ENCODE peak calls at places on chromosomes 7 and 10, in five cellular contexts. One of them, this sample, is unnamed.

GRCh38 chr10:35626971-35627507 is 15.1 kb downstream of the FZD8 start:
- DNase-seq in choroid plexus epithelial cell: peak; percentile 24
- DNase-seq in esophagus squamous epithelium: no peak
- DNase-seq in bronchial epithelial cell: peak; percentile 59
- DNase-seq in right lobe of liver: no peak
- DNase-seq in this sample: no peak

GRCh38 chr7:80764132-80764531 is 125.7 kb downstream of the CD36 start:
- DNase-seq in choroid plexus epithelial cell: no peak
- DNase-seq in esophagus squamous epithelium: no peak
- DNase-seq in bronchial epithelial cell: no peak
- DNase-seq in right lobe of liver: no peak
- DNase-seq in this sample: no peak

GRCh38 chr10:12509016-12509793 is 159.9 kb downstream of the CAMK1D start:
- DNase-seq in choroid plexus epithelial cell: no peak
- DNase-seq in esophagus squamous epithelium: no peak
- DNase-seq in bronchial epithelial cell: peak; percentile 5
- DNase-seq in right lobe of liver: no peak
- DNase-seq in this sample: no peak

GRCh38 chr10:57094965-57095364 is 733.9 kb upstream of the ZWINT start:
- DNase-seq in choroid plexus epithelial cell: no peak
- DNase-seq in esophagus squamous epithelium: no peak
- DNase-seq in bronchial epithelial cell: no peak
- DNase-seq in right lobe of liver: no peak
- DNase-seq in this sample: no peak

GRCh38 chr10:79112898-79113431 is 44.2 kb downstream of the ZMIZ1 start:
- DNase-seq in choroid plexus epithelial cell: peak; percentile 63
- DNase-seq in esophagus squamous epithelium: no peak
- DNase-seq in bronchial epithelial cell: peak; percentile 91
- DNase-seq in right lobe of liver: no peak
- DNase-seq in this sample: no peak

GRCh38 chr10:37234692-37235091 is 109.3 kb downstream of the ANKRD30A start:
- DNase-seq in choroid plexus epithelial cell: no peak
- DNase-seq in esophagus squamous epithelium: no peak
- DNase-seq in bronchial epithelial cell: no peak
- DNase-seq in right lobe of liver: no peak
- DNase-seq in this sample: no peak

GRCh38 chr10:85734791-85735190 is 631.8 kb downstream of the GRID1 start:
- DNase-seq in choroid plexus epithelial cell: no peak
- DNase-seq in esophagus squamous epithelium: no peak
- DNase-seq in bronchial epithelial cell: no peak
- DNase-seq in right lobe of liver: no peak
- DNase-seq in this sample: no peak

GRCh38 chr10:80090120-80090519 is 11.7 kb downstream of the TMEM254 start:
- DNase-seq in choroid plexus epithelial cell: no peak
- DNase-seq in esophagus squamous epithelium: no peak
- DNase-seq in bronchial epithelial cell: no peak
- DNase-seq in right lobe of liver: no peak
- DNase-seq in this sample: no peak

GRCh38 chr7:55185941-55186609 is 167.3 kb downstream of the EGFR start:
- DNase-seq in choroid plexus epithelial cell: peak; percentile 92
- DNase-seq in esophagus squamous epithelium: no peak
- DNase-seq in bronchial epithelial cell: peak; percentile 98
- DNase-seq in right lobe of liver: no peak
- DNase-seq in this sample: no peak

GRCh38 chr10:7412482-7413251 is 1.8 kb upstream of the SFMBT2 start:
- DNase-seq in choroid plexus epithelial cell: no peak
- DNase-seq in esophagus squamous epithelium: no peak
- DNase-seq in bronchial epithelial cell: no peak
- DNase-seq in right lobe of liver: no peak
- DNase-seq in this sample: peak; percentile 55

GRCh38 chr7:97342512-97342911 is 225.0 kb downstream of the SDHAF3 start:
- DNase-seq in choroid plexus epithelial cell: no peak
- DNase-seq in esophagus squamous epithelium: no peak
- DNase-seq in bronchial epithelial cell: no peak
- DNase-seq in right lobe of liver: no peak
- DNase-seq in this sample: no peak

GRCh38 chr10:132107211-132107946 is 41.6 kb downstream of the JAKMIP3 start:
- DNase-seq in choroid plexus epithelial cell: no peak
- DNase-seq in esophagus squamous epithelium: no peak
- DNase-seq in bronchial epithelial cell: no peak
- DNase-seq in right lobe of liver: peak; percentile 29
- DNase-seq in this sample: no peak

GRCh38 chr7:71538210-71538609 is 406.3 kb downstream of the GALNT17 start:
- DNase-seq in choroid plexus epithelial cell: no peak
- DNase-seq in esophagus squamous epithelium: no peak
- DNase-seq in bronchial epithelial cell: no peak
- DNase-seq in right lobe of liver: no peak
- DNase-seq in this sample: no peak

GRCh38 chr7:119720541-119720940 is 552.4 kb upstream of the KCND2 start:
- DNase-seq in choroid plexus epithelial cell: peak; percentile 94
- DNase-seq in esophagus squamous epithelium: no peak
- DNase-seq in bronchial epithelial cell: peak; percentile 85
- DNase-seq in right lobe of liver: no peak
- DNase-seq in this sample: no peak

GRCh38 chr7:3649678-3650445 is 348.8 kb downstream of the SDK1 start:
- DNase-seq in choroid plexus epithelial cell: peak; percentile 4
- DNase-seq in esophagus squamous epithelium: no peak
- DNase-seq in bronchial epithelial cell: no peak
- DNase-seq in right lobe of liver: no peak
- DNase-seq in this sample: no peak

GRCh38 chr7:136030867-136031318 is 53.7 kb upstream of the MTPN start:
- DNase-seq in choroid plexus epithelial cell: no peak
- DNase-seq in esophagus squamous epithelium: no peak
- DNase-seq in bronchial epithelial cell: peak; percentile 80
- DNase-seq in right lobe of liver: no peak
- DNase-seq in this sample: peak; percentile 23

GRCh38 chr10:123007558-123008378 is 827 bp downstream of the IKZF5 start:
- DNase-seq in choroid plexus epithelial cell: peak; percentile 63
- DNase-seq in esophagus squamous epithelium: no peak
- DNase-seq in bronchial epithelial cell: peak; percentile 82
- DNase-seq in right lobe of liver: peak; percentile 68
- DNase-seq in this sample: peak; percentile 73

GRCh38 chr10:101851411-101852116 is 8.0 kb upstream of the KCNIP2 start:
- DNase-seq in choroid plexus epithelial cell: no peak
- DNase-seq in esophagus squamous epithelium: no peak
- DNase-seq in bronchial epithelial cell: no peak
- DNase-seq in right lobe of liver: no peak
- DNase-seq in this sample: no peak

GRCh38 chr10:14671383-14671782 is 103.3 kb downstream of the FAM107B start:
- DNase-seq in choroid plexus epithelial cell: no peak
- DNase-seq in esophagus squamous epithelium: no peak
- DNase-seq in bronchial epithelial cell: no peak
- DNase-seq in right lobe of liver: no peak
- DNase-seq in this sample: no peak

GRCh38 chr7:148395990-148396716 is 194.4 kb upstream of the C7orf33 start:
- DNase-seq in choroid plexus epithelial cell: no peak
- DNase-seq in esophagus squamous epithelium: no peak
- DNase-seq in bronchial epithelial cell: no peak
- DNase-seq in right lobe of liver: no peak
- DNase-seq in this sample: no peak

GRCh38 chr7:90897961-90898469 is 301.9 kb downstream of the CDK14 start:
- DNase-seq in choroid plexus epithelial cell: peak; percentile 83
- DNase-seq in esophagus squamous epithelium: no peak
- DNase-seq in bronchial epithelial cell: no peak
- DNase-seq in right lobe of liver: no peak
- DNase-seq in this sample: no peak

GRCh38 chr10:5540080-5540479 is 15.3 kb downstream of the CALML3 start:
- DNase-seq in choroid plexus epithelial cell: no peak
- DNase-seq in esophagus squamous epithelium: no peak
- DNase-seq in bronchial epithelial cell: no peak
- DNase-seq in right lobe of liver: no peak
- DNase-seq in this sample: no peak

GRCh38 chr7:101373812-101374612 is 11.3 kb downstream of the COL26A1 start:
- DNase-seq in choroid plexus epithelial cell: peak; percentile 18
- DNase-seq in esophagus squamous epithelium: no peak
- DNase-seq in bronchial epithelial cell: no peak
- DNase-seq in right lobe of liver: no peak
- DNase-seq in this sample: no peak

GRCh38 chr10:132464256-132465192 is 67.5 kb downstream of the PWWP2B start:
- DNase-seq in choroid plexus epithelial cell: peak; percentile 32
- DNase-seq in esophagus squamous epithelium: no peak
- DNase-seq in bronchial epithelial cell: no peak
- DNase-seq in right lobe of liver: peak; percentile 59
- DNase-seq in this sample: no peak

GRCh38 chr7:76372984-76373833 is 14.4 kb upstream of the YWHAG start:
- DNase-seq in choroid plexus epithelial cell: peak; percentile 84
- DNase-seq in esophagus squamous epithelium: no peak
- DNase-seq in bronchial epithelial cell: peak; percentile 89
- DNase-seq in right lobe of liver: no peak
- DNase-seq in this sample: no peak

GRCh38 chr10:59688921-59689351 is 20.7 kb downstream of the SLC16A9 start:
- DNase-seq in choroid plexus epithelial cell: no peak
- DNase-seq in esophagus squamous epithelium: no peak
- DNase-seq in bronchial epithelial cell: peak; percentile 80
- DNase-seq in right lobe of liver: no peak
- DNase-seq in this sample: no peak

GRCh38 chr7:30396379-30396778 is 82.2 kb downstream of the NOD1 start:
- DNase-seq in choroid plexus epithelial cell: peak; percentile 43
- DNase-seq in esophagus squamous epithelium: no peak
- DNase-seq in bronchial epithelial cell: no peak
- DNase-seq in right lobe of liver: no peak
- DNase-seq in this sample: no peak
- TF ChIP-seq CTCF in choroid plexus epithelial cell: peak; percentile 56
- TF ChIP-seq CTCF in esophagus squamous epithelium: no peak
- TF ChIP-seq CTCF in bronchial epithelial cell: no peak
- TF ChIP-seq CTCF in right lobe of liver: no peak
- TF ChIP-seq CTCF in this sample: peak; percentile 12

GRCh38 chr7:13282377-13282980 is 595.0 kb downstream of the ARL4A start:
- DNase-seq in choroid plexus epithelial cell: peak; percentile 70
- DNase-seq in esophagus squamous epithelium: no peak
- DNase-seq in bronchial epithelial cell: peak; percentile 50
- DNase-seq in right lobe of liver: no peak
- DNase-seq in this sample: no peak
- TF ChIP-seq CTCF in choroid plexus epithelial cell: peak; percentile 69
- TF ChIP-seq CTCF in esophagus squamous epithelium: no peak
- TF ChIP-seq CTCF in bronchial epithelial cell: peak; percentile 25
- TF ChIP-seq CTCF in right lobe of liver: peak; percentile 18
- TF ChIP-seq CTCF in this sample: no peak

DNA sequence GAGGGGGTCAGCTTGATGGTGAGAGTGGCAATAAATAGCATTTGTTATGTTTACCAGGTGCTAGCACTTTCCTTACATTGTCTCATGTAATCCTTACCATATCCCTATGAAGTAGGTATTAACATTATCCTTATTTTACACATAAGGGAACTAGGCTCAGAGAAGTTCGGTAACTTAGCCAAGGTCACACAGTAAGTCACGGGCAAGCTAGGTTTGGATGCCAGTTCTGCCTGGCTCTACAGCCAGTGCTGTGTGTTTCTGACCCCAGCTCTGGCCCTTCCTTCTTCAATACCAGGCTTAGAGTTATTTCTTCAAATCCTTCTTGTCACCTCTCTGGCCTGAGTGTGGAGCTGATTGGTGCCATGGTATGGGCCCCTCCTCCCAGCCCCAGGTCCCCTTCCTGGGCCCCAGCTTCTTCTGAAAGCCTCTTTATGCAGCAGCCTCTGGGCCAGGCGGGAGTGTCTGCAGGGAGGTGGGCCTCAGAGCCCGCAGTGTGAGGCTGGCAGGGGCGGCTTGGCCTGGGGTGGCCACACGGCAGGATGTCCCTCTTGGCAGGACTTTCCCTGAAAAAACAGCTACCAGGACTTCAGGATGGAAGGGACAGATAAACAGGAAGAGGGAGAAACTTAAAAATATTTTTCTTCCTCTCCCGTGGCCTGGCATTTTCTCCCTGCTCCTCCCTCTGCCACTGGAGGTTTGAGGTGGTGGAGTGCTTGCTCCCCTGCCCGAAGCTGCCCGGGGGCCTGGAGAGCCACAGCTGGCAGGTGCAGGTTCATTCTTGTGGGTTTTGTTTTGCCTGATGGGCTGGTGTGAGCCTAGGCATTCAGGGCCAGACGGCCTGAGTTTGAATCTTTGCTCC is 20.6 kb downstream of the PALD1 start:
- DNase-seq in choroid plexus epithelial cell: no peak
- DNase-seq in esophagus squamous epithelium: no peak
- DNase-seq in bronchial epithelial cell: no peak
- DNase-seq in right lobe of liver: no peak
- DNase-seq in this sample: no peak
- TF ChIP-seq CTCF in choroid plexus epithelial cell: no peak
- TF ChIP-seq CTCF in esophagus squamous epithelium: no peak
- TF ChIP-seq CTCF in bronchial epithelial cell: no peak
- TF ChIP-seq CTCF in right lobe of liver: no peak
- TF ChIP-seq CTCF in this sample: no peak

DNA sequence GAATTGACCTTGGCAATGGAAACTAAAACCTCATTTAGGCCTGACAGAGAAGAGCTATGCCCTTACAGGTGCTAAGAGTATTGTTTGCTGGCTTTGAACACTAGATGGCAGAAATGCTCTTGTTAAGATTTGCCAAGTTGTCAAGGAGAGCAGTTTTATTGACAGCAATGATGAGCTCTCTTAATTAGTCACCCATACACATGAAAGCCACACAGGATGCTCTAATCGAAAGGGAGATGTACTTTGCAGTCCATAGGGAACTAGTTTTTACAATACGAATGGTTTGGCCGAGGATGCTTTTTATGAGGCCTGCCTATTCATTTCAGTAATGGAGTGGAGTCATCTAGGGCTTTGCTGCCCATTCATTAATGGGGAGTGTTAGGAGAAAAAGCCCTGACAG is 45.4 kb upstream of the MBL2 start:
- DNase-seq in choroid plexus epithelial cell: peak; percentile 85
- DNase-seq in esophagus squamous epithelium: no peak
- DNase-seq in bronchial epithelial cell: peak; percentile 90
- DNase-seq in right lobe of liver: no peak
- DNase-seq in this sample: peak; percentile 28
- TF ChIP-seq CTCF in choroid plexus epithelial cell: peak; percentile 78
- TF ChIP-seq CTCF in esophagus squamous epithelium: peak; percentile 20
- TF ChIP-seq CTCF in bronchial epithelial cell: peak; percentile 66
- TF ChIP-seq CTCF in right lobe of liver: peak; percentile 60
- TF ChIP-seq CTCF in this sample: peak; percentile 49

GRCh38 chr7:42014625-42015412 is 222.2 kb downstream of the GLI3 start:
- DNase-seq in choroid plexus epithelial cell: peak; percentile 75
- DNase-seq in esophagus squamous epithelium: no peak
- DNase-seq in bronchial epithelial cell: peak; percentile 34
- DNase-seq in right lobe of liver: no peak
- DNase-seq in this sample: no peak
- TF ChIP-seq CTCF in choroid plexus epithelial cell: peak; percentile 88
- TF ChIP-seq CTCF in esophagus squamous epithelium: peak; percentile 57
- TF ChIP-seq CTCF in bronchial epithelial cell: peak; percentile 59
- TF ChIP-seq CTCF in right lobe of liver: peak; percentile 57
- TF ChIP-seq CTCF in this sample: peak; percentile 21

This sample was measured in GM13976.